ENCODE peak calls at places on chromosome 4, in eight cellular contexts. F is HepG2, V is Peyer's patch, T is IMR-90, Y is uterus, A is heart left ventricle, Z is endothelial cell of umbilical vein, N is ovary. I is an unnamed sample. For H3K4me1, the result is how much of the 10 kb centered on the place peaks cover.

GRCh38 chr4:7564242-7564641 is 129.5 kb upstream of the PSAPL1 start:
- DNase-seq in T (no peak), F (peak), Y (no peak), A (no peak), V (no peak), N (no peak), Z (no peak), I (no peak)

GRCh38 chr4:79964715-79965345 is 108.2 kb downstream of the ANTXR2 start:
- DNase-seq in Y (no peak), A (no peak), V (no peak), Z (no peak), N (no peak), T (no peak), F (no peak), I (no peak)

GRCh38 chr4:8393593-8394038 is 46.9 kb downstream of the ACOX3 start:
- DNase-seq in V (no peak), A (peak), N (peak), T (peak), Y (peak), F (no peak), Z (peak), I (no peak)

GRCh38 chr4:23891064-23891421 is 1.2 kb upstream of the PPARGC1A start:
- DNase-seq in F (no peak), A (no peak), N (no peak), T (no peak), V (no peak), Z (no peak), Y (no peak), I (no peak)

GRCh38 chr4:139126898-139127297 is 50.1 kb downstream of the ELF2 start:
- DNase-seq in Z (no peak), N (no peak), Y (no peak), T (no peak), A (no peak), V (no peak), F (no peak), I (no peak)

GRCh38 chr4:124478518-124478917 is 234.0 kb downstream of the ANKRD50 start:
- DNase-seq in N (no peak), T (no peak), Z (peak), A (no peak), V (no peak), Y (no peak), F (no peak), I (no peak)

GRCh38 chr4:6114181-6114580 is 86.2 kb downstream of the JAKMIP1 start:
- DNase-seq in Y (no peak), T (no peak), Z (no peak), F (no peak), V (no peak), A (no peak), N (no peak), I (peak)

GRCh38 chr4:23629421-23629820 is 260.4 kb downstream of the PPARGC1A start:
- DNase-seq in Z (no peak), Y (no peak), A (no peak), F (no peak), V (no peak), N (no peak), T (no peak), I (no peak)

GRCh38 chr4:137307806-137308205 is 224.5 kb downstream of the PCDH18 start:
- DNase-seq in Y (peak), T (peak), N (no peak), V (no peak), F (no peak), Z (no peak), A (no peak), I (no peak)

GRCh38 chr4:157004279-157005161 is 32.9 kb upstream of the PDGFC start:
- DNase-seq in Y (no peak), Z (peak), N (no peak), T (no peak), A (no peak), V (no peak), F (no peak), I (no peak)

GRCh38 chr4:38223801-38224236 is 263.6 kb downstream of the PTTG2 start:
- DNase-seq in Z (no peak), V (peak), T (no peak), F (peak), N (no peak), Y (no peak), A (no peak), I (peak)

GRCh38 chr4:16532240-16532990 is 306.1 kb upstream of the TAPT1 start:
- DNase-seq in Y (peak), F (no peak), A (no peak), Z (peak), V (no peak), T (peak), N (peak), I (no peak)

GRCh38 chr4:73446336-73446938 is 10.4 kb downstream of the AFP start:
- DNase-seq in V (no peak), F (peak), Y (no peak), N (no peak), Z (peak), A (no peak), T (peak), I (no peak)

GRCh38 chr4:13160906-13161305 is 323.2 kb downstream of the RAB28 start:
- DNase-seq in N (no peak), A (no peak), V (no peak), Z (no peak), F (no peak), T (peak), Y (no peak), I (no peak)

GRCh38 chr4:13892739-13893105 is 265.2 kb upstream of the BOD1L1 start:
- DNase-seq in N (no peak), A (no peak), F (no peak), V (no peak), T (peak), Y (no peak), Z (peak), I (no peak)

GRCh38 chr4:24070117-24070516 is 180.3 kb upstream of the PPARGC1A start:
- DNase-seq in F (peak), N (no peak), A (no peak), Y (no peak), V (no peak), T (peak), Z (no peak), I (no peak)

GRCh38 chr4:29565256-29565655 is 1154.9 kb upstream of the PCDH7 start:
- DNase-seq in N (no peak), F (no peak), Y (no peak), T (no peak), V (no peak), Z (no peak), A (no peak), I (no peak)

GRCh38 chr4:113057891-113058290 is 8.4 kb downstream of the ANK2 start:
- DNase-seq in A (no peak), T (no peak), Z (no peak), N (no peak), Y (no peak), F (no peak), V (no peak), I (no peak)

GRCh38 chr4:61202100-61202637 is 2.0 kb downstream of the ADGRL3 start:
- DNase-seq in V (no peak), Y (no peak), F (no peak), Z (no peak), A (no peak), T (no peak), N (no peak), I (no peak)

GRCh38 chr4:89001647-89002518 is 55.1 kb downstream of the FAM13A start:
- DNase-seq in V (no peak), Z (no peak), T (no peak), A (no peak), N (no peak), Y (no peak), F (no peak), I (no peak)

GRCh38 chr4:138344064-138344463 is 101.9 kb upstream of the SLC7A11 start:
- DNase-seq in V (no peak), Z (no peak), F (no peak), T (no peak), A (no peak), N (no peak), Y (no peak), I (no peak)

GRCh38 chr4:140152760-140153418 is 1.1 kb downstream of the MAML3 start:
- DNase-seq in F (no peak), V (peak), Z (peak), Y (peak), N (peak), A (peak), T (peak), I (peak)

GRCh38 chr4:150739591-150739990 is 157.6 kb downstream of the MAB21L2 start:
- DNase-seq in Y (no peak), T (no peak), A (no peak), N (no peak), F (no peak), Z (peak), V (no peak), I (no peak)

GRCh38 chr4:140943486-140943885 is 187.3 kb upstream of the TBC1D9 start:
- DNase-seq in Z (no peak), Y (no peak), F (no peak), V (no peak), A (no peak), T (peak), N (no peak), I (no peak)

GRCh38 chr4:110184124-110184790 is 14.2 kb downstream of the ELOVL6 start:
- DNase-seq in Z (peak), A (no peak), F (no peak), V (no peak), N (no peak), Y (no peak), T (no peak), I (no peak)

GRCh38 chr4:165700855-165701254 is 172.2 kb upstream of the TLL1 start:
- DNase-seq in A (no peak), F (peak), Y (no peak), V (no peak), Z (no peak), T (no peak), N (no peak), I (no peak)

GRCh38 chr4:16205298-16206164 is 20.7 kb downstream of the TAPT1 start:
- DNase-seq in Z (peak), T (no peak), N (no peak), F (peak), V (no peak), Y (no peak), A (no peak), I (no peak)

GRCh38 chr4:39357002-39357401 is 9.2 kb downstream of the RFC1 start:
- DNase-seq in A (no peak), V (no peak), Y (no peak), N (no peak), T (no peak), Z (no peak), F (no peak), I (no peak)

GRCh38 chr4:163610642-163611041 is 116.2 kb downstream of the TMA16 start:
- DNase-seq in A (no peak), T (no peak), F (no peak), Z (no peak), Y (no peak), N (no peak), V (no peak), I (no peak)
- H3K4me1 ChIP-seq in A (under half), T (under half), F (under half), Z (under half), Y (under half), N (under half), V (under half), I (under half)

DNA sequence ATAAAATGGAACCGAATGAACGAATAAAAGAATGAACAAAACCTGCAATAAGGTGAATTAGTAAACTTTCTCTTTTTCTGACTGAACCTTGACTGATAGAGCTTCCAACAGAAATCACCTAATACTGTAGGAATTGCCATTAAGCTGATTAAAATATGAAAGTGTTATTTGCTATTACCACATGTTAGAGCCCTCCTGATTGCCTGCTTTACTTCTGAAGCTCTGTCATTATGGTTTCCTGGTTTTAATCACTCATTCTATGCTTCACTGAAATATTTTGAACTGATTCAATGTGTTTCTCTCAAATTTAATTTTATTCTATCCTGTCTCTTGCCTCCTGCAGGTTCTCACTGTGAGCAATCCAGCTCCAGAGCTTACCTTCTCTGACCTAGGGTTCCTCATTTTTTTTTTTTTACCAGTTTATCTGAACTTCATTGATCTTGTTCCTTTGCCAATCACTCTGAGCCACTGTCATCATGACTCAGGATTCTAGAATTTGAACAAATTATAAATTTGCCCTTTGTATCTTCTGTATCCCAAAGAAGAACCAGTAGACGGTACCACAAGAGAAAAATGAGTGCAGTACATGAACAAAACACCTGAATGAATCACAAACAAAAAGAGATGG is 48.1 kb upstream of the UGT2B15 start:
- DNase-seq in Z (no peak), V (no peak), N (no peak), A (no peak), F (no peak), T (no peak), Y (no peak), I (no peak)
- TF ChIP-seq POLR2A in Z (no peak), V (no peak), N (no peak), A (no peak), F (no peak), T (no peak), Y (no peak), I (no peak)

DNA sequence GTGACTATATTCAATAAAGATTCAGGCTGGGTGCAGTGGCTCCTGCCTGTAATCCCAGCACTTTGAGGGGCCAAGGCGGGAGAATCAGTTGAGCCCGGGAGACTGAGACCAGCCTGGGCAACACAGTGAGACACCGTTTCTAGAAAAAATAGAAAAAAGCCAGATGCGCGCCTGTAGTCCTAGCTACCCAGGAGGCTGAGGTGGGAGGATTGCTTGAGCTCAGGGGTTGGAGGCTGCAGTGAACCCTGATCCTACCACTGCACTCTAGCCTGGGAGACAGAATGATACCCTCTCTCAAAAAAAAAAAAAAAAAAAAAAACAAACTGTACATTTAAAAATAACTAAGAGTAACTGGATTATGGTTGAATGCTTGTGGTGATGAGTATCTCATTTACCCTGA is 1.1 kb downstream of the NUDT6 start:
- DNase-seq in T (no peak), A (no peak), Z (no peak), Y (no peak), F (no peak), N (no peak), V (no peak), I (no peak)
- H3K4me3 ChIP-seq in T (no peak), A (peak), Z (peak), Y (peak), F (peak), N (peak), V (peak), I (peak)

DNA sequence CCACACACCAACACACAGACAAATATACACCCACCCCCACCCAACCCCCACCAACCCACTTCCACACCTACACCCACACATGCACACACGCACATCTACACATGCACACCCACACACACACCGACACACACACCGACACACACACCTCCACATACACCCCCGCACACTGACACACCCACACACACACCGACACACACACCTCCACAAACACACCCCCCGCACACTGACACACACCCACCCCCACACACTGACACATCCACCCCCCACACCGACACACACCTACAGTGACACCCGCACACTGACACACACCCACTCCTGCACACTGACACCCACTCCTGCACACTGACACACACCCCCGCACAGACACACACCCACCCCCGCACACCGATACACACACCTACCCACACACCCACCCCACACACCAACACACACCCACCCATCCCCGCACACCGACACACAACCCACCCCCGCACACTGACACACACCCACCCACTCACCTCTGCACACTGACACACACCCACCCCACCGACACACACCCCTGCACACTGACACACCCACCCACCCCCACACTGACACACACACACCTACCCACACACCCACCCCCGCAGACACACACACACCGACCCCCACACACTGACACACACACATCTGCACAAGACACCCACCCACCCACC is 31.1 kb downstream of the FGFRL1 start:
- DNase-seq in V (no peak), F (no peak), N (peak), Y (no peak), Z (no peak), A (peak), T (no peak), I (no peak)
- H3K4me1 ChIP-seq in V (under half), F (half or more), N (under half), Y (under half), Z (under half), A (under half), T (under half), I (half or more)

GRCh38 chr4:36243355-36244256 is 708 bp downstream of the ARAP2 start:
- DNase-seq in N (no peak), A (peak), T (peak), Y (peak), F (no peak), V (peak), Z (no peak), I (peak)
- TF ChIP-seq POLR2A in N (no peak), A (no peak), T (no peak), Y (no peak), F (no peak), V (no peak), Z (no peak), I (no peak)

DNA sequence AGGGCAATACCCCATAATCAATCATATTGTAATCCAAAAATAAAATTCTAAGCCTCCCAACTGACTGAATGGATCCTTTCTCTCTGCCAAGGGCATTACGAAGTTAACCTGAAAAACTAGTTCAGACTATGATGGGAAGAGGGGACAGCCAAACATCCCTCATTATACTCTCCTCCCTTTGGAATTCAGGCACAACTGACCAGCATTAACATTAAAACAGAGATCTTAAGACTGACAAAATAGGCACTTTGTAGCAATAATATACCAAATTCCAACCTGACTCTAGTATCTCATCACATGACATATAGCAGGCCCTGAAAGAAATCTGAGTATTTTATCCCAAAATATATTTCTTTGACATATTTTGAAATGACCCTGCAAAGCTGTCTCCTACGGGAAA is 55.0 kb upstream of the SPP1 start:
- DNase-seq in V (no peak), T (no peak), Z (no peak), Y (no peak), A (no peak), N (no peak), F (no peak), I (no peak)
- H3K4me3 ChIP-seq in V (no peak), T (no peak), Z (no peak), Y (no peak), A (no peak), N (no peak), F (no peak), I (no peak)

GRCh38 chr4:30866907-30867306 is 146.7 kb downstream of the PCDH7 start:
- DNase-seq in Z (no peak), Y (no peak), F (no peak), N (no peak), A (no peak), T (no peak), V (no peak), I (no peak)
- H3K4me1 ChIP-seq in Z (under half), Y (under half), F (under half), N (under half), A (under half), T (under half), V (under half), I (under half)

I was measured in stomach.